ENCODE peak calls at places on chromosomes 2 and 18, in four cellular contexts. One of them, this sample, is unnamed.

GRCh38 chr2:95354469-95354901 is 48.0 kb upstream of the FAHD2A start:
- DNase-seq in H9: peak
- DNase-seq in foreskin fibroblast: no peak
- DNase-seq in fibroblast of lung: no peak
- DNase-seq in this sample: no peak

GRCh38 chr2:173680574-173680973 is 284.6 kb downstream of the SP3 start:
- DNase-seq in H9: no peak
- DNase-seq in foreskin fibroblast: no peak
- DNase-seq in fibroblast of lung: no peak
- DNase-seq in this sample: no peak

GRCh38 chr2:49583010-49583409 is 428.7 kb upstream of the FSHR start:
- DNase-seq in H9: no peak
- DNase-seq in foreskin fibroblast: no peak
- DNase-seq in fibroblast of lung: no peak
- DNase-seq in this sample: no peak

GRCh38 chr2:85988914-85989270 is 100.1 kb upstream of the ST3GAL5 start:
- DNase-seq in H9: peak
- DNase-seq in foreskin fibroblast: no peak
- DNase-seq in fibroblast of lung: no peak
- DNase-seq in this sample: no peak

GRCh38 chr2:140654565-140654964 is 1476.3 kb downstream of the LRP1B start:
- DNase-seq in H9: no peak
- DNase-seq in foreskin fibroblast: peak
- DNase-seq in fibroblast of lung: peak
- DNase-seq in this sample: no peak

GRCh38 chr2:207953354-207953753 is 72.0 kb downstream of the PLEKHM3 start:
- DNase-seq in H9: no peak
- DNase-seq in foreskin fibroblast: no peak
- DNase-seq in fibroblast of lung: no peak
- DNase-seq in this sample: no peak

GRCh38 chr2:237298323-237299118 is 115.4 kb downstream of the COL6A3 start:
- DNase-seq in H9: no peak
- DNase-seq in foreskin fibroblast: peak
- DNase-seq in fibroblast of lung: no peak
- DNase-seq in this sample: no peak

GRCh38 chr18:63624863-63625262 is 19.2 kb downstream of the SERPINB4 start:
- DNase-seq in H9: no peak
- DNase-seq in foreskin fibroblast: no peak
- DNase-seq in fibroblast of lung: no peak
- DNase-seq in this sample: no peak

GRCh38 chr18:7417742-7418141 is 149.4 kb upstream of the PTPRM start:
- DNase-seq in H9: no peak
- DNase-seq in foreskin fibroblast: no peak
- DNase-seq in fibroblast of lung: no peak
- DNase-seq in this sample: no peak